ENCODE peak calls at places on chromosome 1, in ten cellular contexts. B is aorta; N is A549; H is lower leg skin; F is GDM1; Z is stomach; L is stimulated activated CD8-positive, alpha-beta memory T cell treated with anti-CD3 and anti-CD28 coated beads, Interleukin-7, amount 100 ng/mL, for 1 hour; S is CD8-positive, alpha-beta memory T cell; A is uterus; T is upper lobe of right lung. U is an unnamed sample.

GRCh38 chr1:33848205-33848604 is 15.7 kb upstream of the HMGB4 start:
- DNase-seq in L (no peak), B (no peak), F (no peak), A (no peak), N (no peak), S (no peak), H (no peak), T (no peak), Z (no peak), U (no peak)

GRCh38 chr1:94683886-94684285 is 136.3 kb upstream of the SLC44A3 start:
- DNase-seq in T (no peak), Z (no peak), H (no peak), L (no peak), F (no peak), A (no peak), S (no peak), N (no peak), B (no peak), U (no peak)

GRCh38 chr1:167663002-167663772 is 33.2 kb downstream of the RCSD1 start:
- DNase-seq in B (no peak), A (no peak), H (no peak), L (no peak), F (no peak), T (no peak), Z (no peak), S (no peak), N (peak), U (no peak)

GRCh38 chr1:9877962-9878361 is 32.1 kb downstream of the CTNNBIP1 start:
- DNase-seq in L (no peak), A (no peak), T (no peak), Z (peak), S (no peak), B (no peak), H (no peak), N (no peak), F (no peak), U (no peak)

GRCh38 chr1:152580433-152580832 is at the start of gene LCE3D:
- DNase-seq in S (no peak), L (no peak), H (no peak), A (no peak), F (no peak), N (no peak), Z (no peak), T (no peak), B (no peak), U (no peak)

GRCh38 chr1:86259390-86259789 is 102.8 kb upstream of the COL24A1 start:
- DNase-seq in H (no peak), S (no peak), B (no peak), F (no peak), N (peak), Z (no peak), L (no peak), T (no peak), A (no peak), U (no peak)

GRCh38 chr1:55747285-55747890 is 532.2 kb upstream of the USP24 start:
- DNase-seq in S (no peak), A (peak), Z (no peak), F (no peak), L (no peak), T (no peak), H (no peak), B (peak), N (no peak), U (no peak)

GRCh38 chr1:65818966-65819365 is 26.3 kb downstream of the PDE4B start:
- DNase-seq in S (no peak), H (no peak), L (no peak), Z (no peak), A (no peak), F (no peak), T (no peak), N (no peak), B (no peak), U (no peak)

GRCh38 chr1:46130144-46130543 is 2.3 kb downstream of the PIK3R3 start:
- DNase-seq in B (no peak), T (no peak), N (no peak), F (no peak), A (no peak), L (no peak), S (no peak), Z (no peak), H (no peak), U (no peak)

GRCh38 chr1:49298304-49298703 is 521.6 kb upstream of the BEND5 start:
- DNase-seq in L (no peak), F (no peak), B (no peak), Z (peak), A (no peak), T (no peak), S (no peak), H (no peak), N (no peak), U (no peak)

GRCh38 chr1:174359454-174359805 is 88.3 kb upstream of the GPR52 start:
- DNase-seq in L (no peak), H (no peak), B (no peak), F (no peak), T (no peak), S (no peak), A (no peak), N (no peak), Z (no peak), U (no peak)

GRCh38 chr1:14710331-14710730 is 111.8 kb downstream of the KAZN start:
- DNase-seq in A (no peak), L (no peak), H (no peak), Z (no peak), S (no peak), N (no peak), B (no peak), F (no peak), T (no peak), U (no peak)

U was measured in KG1.